ENCODE peak calls at places on chromosomes 3 and 15, in ten cellular contexts. T is endothelial cell of umbilical vein; L is CD4-positive, CD25-positive, alpha-beta regulatory T cell; J is kidney; R is breast epithelium; B is cardiac muscle cell; Z is sigmoid colon; C is hepatocyte; X is left ventricle myocardium inferior; S is mesendoderm. H is an unnamed sample.

GRCh38 chr15:38471974-38472373 is 18.0 kb downstream of the FAM98B start:
- DNase-seq in T (no peak), L (no peak), J (no peak), R (no peak), B (no peak), Z (no peak), C (no peak), X (no peak), S (no peak), H (no peak)

GRCh38 chr15:44584162-44584749 is 47.3 kb downstream of the EIF3J start:
- DNase-seq in T (peak; percentile 49), L (peak; percentile 75), J (no peak), R (no peak), B (peak; percentile 43), Z (no peak), C (peak; percentile 17), X (no peak), S (peak; percentile 60), H (peak; percentile 70)

GRCh38 chr15:53193149-53193548 is 403.0 kb upstream of the ONECUT1 start:
- DNase-seq in T (peak; percentile 3), L (no peak), J (no peak), R (no peak), B (peak; percentile 75), Z (no peak), C (peak; percentile 60), X (no peak), S (peak; percentile 30), H (no peak)

GRCh38 chr3:186896875-186897274 is 33.5 kb upstream of the ST6GAL1 start:
- DNase-seq in T (no peak), L (no peak), J (no peak), R (no peak), B (peak; percentile 19), Z (no peak), C (no peak), X (no peak), S (peak; percentile 16), H (no peak)

GRCh38 chr15:49063402-49064280 is 17.4 kb upstream of the SECISBP2L start:
- DNase-seq in T (no peak), L (no peak), J (no peak), R (no peak), B (no peak), Z (no peak), C (no peak), X (no peak), S (peak; percentile 43), H (no peak)

GRCh38 chr3:11244131-11244677 is 28.0 kb upstream of the ATG7 start:
- DNase-seq in T (peak; percentile 28), L (no peak), J (no peak), R (no peak), B (no peak), Z (no peak), C (no peak), X (no peak), S (peak; percentile 30), H (no peak)

GRCh38 chr15:33700695-33701303 is 267.5 kb upstream of the CHRM5 start:
- DNase-seq in T (peak; percentile 85), L (peak; percentile 68), J (peak; percentile 79), R (peak; percentile 60), B (peak; percentile 79), Z (peak; percentile 72), C (peak; percentile 82), X (peak; percentile 45), S (peak; percentile 91), H (peak; percentile 75)

GRCh38 chr15:51367322-51367976 is 26.0 kb downstream of the GLDN start:
- DNase-seq in T (no peak), L (no peak), J (no peak), R (no peak), B (no peak), Z (no peak), C (peak; percentile 71), X (no peak), S (peak; percentile 82), H (no peak)

GRCh38 chr3:162601101-162601670 is 1104.6 kb downstream of the OTOL1 start:
- DNase-seq in T (no peak), L (no peak), J (no peak), R (no peak), B (no peak), Z (no peak), C (no peak), X (no peak), S (no peak), H (no peak)

GRCh38 chr3:116256843-116257485 is 188.3 kb downstream of the LSAMP start:
- DNase-seq in T (no peak), L (no peak), J (no peak), R (no peak), B (no peak), Z (no peak), C (no peak), X (no peak), S (no peak), H (no peak)

GRCh38 chr3:15781637-15782402 is 16.0 kb downstream of the ANKRD28 start:
- DNase-seq in T (no peak), L (no peak), J (no peak), R (no peak), B (no peak), Z (no peak), C (no peak), X (no peak), S (no peak), H (no peak)

GRCh38 chr3:15783361-15783969 is 14.3 kb downstream of the ANKRD28 start:
- DNase-seq in T (peak; percentile 75), L (no peak), J (no peak), R (no peak), B (no peak), Z (no peak), C (no peak), X (no peak), S (no peak), H (no peak)

GRCh38 chr3:15781131-15781530 is 16.6 kb downstream of the ANKRD28 start:
- DNase-seq in T (no peak), L (no peak), J (no peak), R (no peak), B (no peak), Z (no peak), C (no peak), X (no peak), S (no peak), H (no peak)

GRCh38 chr3:15779111-15779510 is 18.7 kb downstream of the ANKRD28 start:
- DNase-seq in T (no peak), L (no peak), J (no peak), R (no peak), B (no peak), Z (no peak), C (no peak), X (no peak), S (no peak), H (no peak)

DNA sequence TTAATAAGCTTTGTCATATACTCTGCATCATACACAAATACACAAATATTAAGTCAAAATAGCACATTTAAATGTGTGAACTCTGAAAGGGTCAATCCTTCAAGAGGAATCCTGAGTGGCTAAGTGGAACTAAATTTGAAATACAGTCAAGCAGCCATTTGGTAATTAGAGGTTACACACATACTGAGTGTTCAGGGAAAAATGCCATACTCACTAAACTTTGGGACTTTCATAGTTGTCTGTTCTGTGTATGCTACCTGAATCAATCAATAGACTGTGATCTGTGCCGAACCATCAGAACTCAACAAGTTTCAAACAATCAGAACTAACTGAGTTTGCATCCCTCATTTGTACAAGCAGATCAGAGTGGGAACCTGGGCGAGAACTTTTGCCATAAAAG is 15.3 kb downstream of the ANKRD28 start:
- DNase-seq in T (no peak), L (no peak), J (no peak), R (no peak), B (no peak), Z (no peak), C (no peak), X (no peak), S (no peak), H (no peak)
- H3K27ac ChIP-seq in T (no peak overlapping the region), L (no peak overlapping the region), J (no peak overlapping the region), R (no peak overlapping the region), B (no peak overlapping the region), Z (peak overlapping the region; percentile 45), C (peak overlapping the region; percentile 2), X (no peak overlapping the region), S (no peak overlapping the region), H (no peak overlapping the region)

DNA sequence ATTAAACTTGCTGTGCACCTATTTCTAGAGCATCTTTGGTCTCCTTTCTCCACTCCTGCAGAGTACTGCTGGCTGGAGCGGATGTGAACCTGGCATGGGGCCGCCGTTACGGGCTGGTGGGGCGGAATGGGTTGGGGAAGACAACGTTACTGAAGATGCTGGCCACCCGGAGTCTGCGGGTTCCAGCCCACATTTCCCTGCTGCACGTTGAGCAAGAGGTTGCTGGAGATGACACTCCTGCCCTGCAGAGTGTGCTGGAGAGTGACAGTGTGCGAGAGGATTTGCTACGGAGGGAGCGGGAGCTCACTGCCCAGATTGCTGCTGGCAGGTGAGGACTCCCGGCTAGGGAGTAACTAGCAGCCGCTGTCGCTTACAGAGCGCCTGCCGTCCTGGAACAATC is 2.1 kb downstream of the ABCF3 start:
- DNase-seq in T (no peak), L (no peak), J (no peak), R (no peak), B (no peak), Z (no peak), C (no peak), X (no peak), S (no peak), H (no peak)
- H3K36me3 ChIP-seq in T (peaks cover 43% of the 10 kb centered on the region), L (peaks cover 60% of the 10 kb centered on the region), J (peaks cover 60% of the 10 kb centered on the region), R (no peaks in the 10 kb centered on the region), B (peaks cover 48% of the 10 kb centered on the region), Z (peaks cover 76% of the 10 kb centered on the region), C (no peaks in the 10 kb centered on the region), X (peaks cover 73% of the 10 kb centered on the region), S (peaks cover 8% of the 10 kb centered on the region), H (peaks cover 66% of the 10 kb centered on the region)

DNA sequence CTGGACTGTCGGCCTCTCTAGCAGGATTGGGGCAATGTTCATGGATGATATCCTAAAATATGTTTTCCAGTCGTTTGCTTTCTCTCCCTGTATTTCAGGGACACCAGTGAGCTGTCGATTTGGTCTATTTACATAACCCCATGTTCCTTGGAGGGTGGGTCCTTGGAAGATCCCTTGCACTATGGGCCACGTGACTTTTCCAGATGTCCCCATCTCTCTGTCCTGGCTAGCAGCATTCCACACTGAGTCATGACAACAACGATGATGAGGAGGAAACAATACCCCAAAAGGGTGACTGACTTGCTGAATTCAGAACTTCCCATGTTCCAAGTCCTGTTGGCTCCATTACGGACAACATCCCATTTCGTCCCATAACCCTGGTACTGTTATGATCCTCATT is 134.4 kb downstream of the NSMCE3 start:
- DNase-seq in T (no peak), L (no peak), J (no peak), R (no peak), B (no peak), Z (no peak), C (no peak), X (no peak), S (no peak), H (no peak)
- H3K27ac ChIP-seq in T (no peak overlapping the region), L (no peak overlapping the region), J (no peak overlapping the region), R (no peak overlapping the region), B (no peak overlapping the region), Z (no peak overlapping the region), C (no peak overlapping the region), X (no peak overlapping the region), S (no peak overlapping the region), H (no peak overlapping the region)

DNA sequence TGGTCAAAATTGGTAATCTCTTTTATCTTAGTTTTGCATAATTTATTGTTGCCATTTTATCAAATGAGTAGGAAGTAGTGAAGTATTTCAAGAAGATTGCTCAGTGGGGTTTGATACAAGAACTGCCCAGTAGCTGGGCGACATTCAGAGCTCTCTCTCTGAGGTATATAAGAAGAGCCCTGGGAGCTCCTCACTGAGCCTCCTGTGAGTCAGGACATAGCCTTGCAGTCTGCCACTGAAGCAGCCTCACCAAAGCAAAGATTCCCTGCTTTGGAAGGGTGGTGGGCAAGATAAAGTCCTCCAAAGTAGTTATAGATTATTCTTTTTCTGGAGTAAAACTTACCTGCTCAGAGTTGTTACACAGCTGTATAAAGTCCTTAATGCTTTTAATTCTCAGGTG is 26.1 kb downstream of the SKIL start:
- DNase-seq in T (no peak), L (no peak), J (no peak), R (no peak), B (no peak), Z (no peak), C (no peak), X (no peak), S (no peak), H (no peak)
- H3K36me3 ChIP-seq in T (peaks cover 21% of the 10 kb centered on the region), L (peaks cover 10% of the 10 kb centered on the region), J (peaks cover 26% of the 10 kb centered on the region), R (no peaks in the 10 kb centered on the region), B (peaks cover 43% of the 10 kb centered on the region), Z (peaks cover 68% of the 10 kb centered on the region), C (no peaks in the 10 kb centered on the region), X (peaks cover 80% of the 10 kb centered on the region), S (peaks cover 1% of the 10 kb centered on the region), H (peaks cover 75% of the 10 kb centered on the region)

H was measured in upper lobe of right lung.